ENCODE peak calls at places on chromosomes 12 and 14, in eight cellular contexts. I, S, E, N, K, L, D and Q are unnamed samples.

GRCh38 chr12:26832817-26833691 is at the start of gene ITPR2:
- DNase-seq in I (peak), S (peak), E (peak), N (peak), K (no peak), L (peak), D (peak), Q (peak)

GRCh38 chr14:90605430-90605829 is 208.6 kb downstream of the CALM1 start:
- DNase-seq in I (no peak), S (no peak), E (no peak), N (no peak), K (no peak), L (no peak), D (no peak), Q (no peak)

GRCh38 chr12:120257041-120257821 is 8.3 kb downstream of the PXN start:
- DNase-seq in I (peak), S (no peak), E (no peak), N (no peak), K (peak), L (no peak), D (no peak), Q (no peak)

GRCh38 chr12:63915105-63915830 is 70.8 kb downstream of the SRGAP1 start:
- DNase-seq in I (no peak), S (no peak), E (peak), N (no peak), K (peak), L (no peak), D (no peak), Q (no peak)

GRCh38 chr12:4069046-4070010 is 196.1 kb upstream of the PARP11 start:
- DNase-seq in I (no peak), S (no peak), E (no peak), N (no peak), K (no peak), L (no peak), D (no peak), Q (no peak)

GRCh38 chr12:111455448-111456320 is 50.0 kb downstream of the SH2B3 start:
- DNase-seq in I (no peak), S (no peak), E (peak), N (no peak), K (no peak), L (peak), D (no peak), Q (no peak)

GRCh38 chr14:104433401-104434213 is 146.0 kb upstream of the C14orf180 start:
- DNase-seq in I (no peak), S (no peak), E (no peak), N (no peak), K (no peak), L (peak), D (peak), Q (no peak)

GRCh38 chr14:56630707-56631106 is 51.1 kb downstream of the TMEM260 start:
- DNase-seq in I (peak), S (no peak), E (no peak), N (no peak), K (peak), L (no peak), D (no peak), Q (no peak)

GRCh38 chr12:27293463-27293862 is 39.2 kb upstream of the BMAL2 start:
- DNase-seq in I (peak), S (no peak), E (no peak), N (no peak), K (no peak), L (peak), D (no peak), Q (no peak)

GRCh38 chr14:89348726-89349125 is 68.3 kb downstream of the FOXN3 start:
- DNase-seq in I (no peak), S (no peak), E (no peak), N (no peak), K (no peak), L (no peak), D (no peak), Q (no peak)

GRCh38 chr14:95244587-95244986 is 75.1 kb downstream of the CLMN start:
- DNase-seq in I (no peak), S (no peak), E (peak), N (no peak), K (no peak), L (no peak), D (no peak), Q (no peak)